ENCODE peak calls at places on chromosomes 2 and 18, in five cellular contexts. H is aorta, Z is astrocyte of the spinal cord, I is small intestine, M is cardiac muscle cell. A is an unnamed sample.

GRCh38 chr2:119702203-119702917 is 23.4 kb downstream of the TMEM177 start:
- DNase-seq in H (no peak), Z (no peak), I (no peak), M (no peak), A (no peak)

GRCh38 chr2:1730047-1730937 is 14.0 kb downstream of the PXDN start:
- DNase-seq in H (peak), Z (peak), I (no peak), M (peak), A (peak)

GRCh38 chr2:125582521-125582920 is 1073.4 kb upstream of the GYPC start:
- DNase-seq in H (no peak), Z (no peak), I (no peak), M (no peak), A (no peak)

GRCh38 chr2:199431748-199432213 is 26.0 kb downstream of the SATB2 start:
- DNase-seq in H (no peak), Z (peak), I (no peak), M (peak), A (peak)

GRCh38 chr2:204686415-204686814 is 141.1 kb downstream of the PARD3B start:
- DNase-seq in H (no peak), Z (no peak), I (no peak), M (no peak), A (no peak)

GRCh38 chr2:63012541-63012940 is 38.1 kb upstream of the OTX1 start:
- DNase-seq in H (no peak), Z (no peak), I (no peak), M (peak), A (peak)

GRCh38 chr2:130251865-130252620 is 53.8 kb upstream of the TUBA3E start:
- DNase-seq in H (peak), Z (no peak), I (no peak), M (no peak), A (no peak)

GRCh38 chr2:10532631-10533101 is 84.5 kb upstream of the ODC1 start:
- DNase-seq in H (no peak), Z (no peak), I (no peak), M (no peak), A (no peak)

GRCh38 chr18:5779922-5780321 is 115.4 kb downstream of the TMEM200C start:
- DNase-seq in H (no peak), Z (no peak), I (no peak), M (no peak), A (no peak)

GRCh38 chr18:48841381-48842258 is 109.1 kb downstream of the SMAD7 start:
- DNase-seq in H (peak), Z (no peak), I (no peak), M (peak), A (peak)

GRCh38 chr2:233435436-233436190 is 81.3 kb downstream of the DGKD start:
- DNase-seq in H (no peak), Z (no peak), I (no peak), M (no peak), A (no peak)

GRCh38 chr2:224222320-224222719 is 179.6 kb downstream of the FAM124B start:
- DNase-seq in H (no peak), Z (peak), I (no peak), M (peak), A (peak)

GRCh38 chr2:40886660-40887059 is 434.8 kb upstream of the SLC8A1 start:
- DNase-seq in H (no peak), Z (no peak), I (no peak), M (no peak), A (no peak)

GRCh38 chr2:46836295-46837111 is 79.1 kb downstream of the MCFD2 start:
- DNase-seq in H (no peak), Z (peak), I (no peak), M (peak), A (peak)

GRCh38 chr18:63686871-63687270 is 15.9 kb upstream of the SERPINB11 start:
- DNase-seq in H (no peak), Z (no peak), I (no peak), M (no peak), A (no peak)

GRCh38 chr2:75241696-75242095 is 42.4 kb upstream of the TACR1 start:
- DNase-seq in H (no peak), Z (peak), I (no peak), M (peak), A (peak)

GRCh38 chr18:49668583-49669290 is 106.9 kb downstream of the LIPG start:
- DNase-seq in H (no peak), Z (peak), I (no peak), M (peak), A (peak)

GRCh38 chr2:72538486-72538885 is 287.3 kb downstream of the EXOC6B start:
- DNase-seq in H (no peak), Z (peak), I (no peak), M (peak), A (no peak)

GRCh38 chr2:176122633-176123482 is at the start of gene HOXD9:
- DNase-seq in H (peak), Z (peak), I (no peak), M (no peak), A (no peak)

GRCh38 chr2:1611886-1612285 is 132.4 kb downstream of the PXDN start:
- DNase-seq in H (no peak), Z (no peak), I (no peak), M (no peak), A (no peak)

GRCh38 chr2:31725444-31725843 is 144.7 kb upstream of the SRD5A2 start:
- DNase-seq in H (no peak), Z (no peak), I (no peak), M (no peak), A (no peak)

GRCh38 chr2:149808556-149808955 is 221.0 kb upstream of the MMADHC start:
- DNase-seq in H (no peak), Z (no peak), I (no peak), M (peak), A (peak)

GRCh38 chr2:50143822-50144575 is 887.9 kb downstream of the NRXN1 start:
- DNase-seq in H (no peak), Z (peak), I (peak), M (peak), A (peak)

GRCh38 chr18:12409466-12409865 is 1.7 kb downstream of the PRELID3A start:
- DNase-seq in H (peak), Z (peak), I (no peak), M (no peak), A (peak)

GRCh38 chr2:128369126-128369555 is 50.5 kb upstream of the HS6ST1 start:
- DNase-seq in H (peak), Z (peak), I (no peak), M (no peak), A (peak)

GRCh38 chr2:126650994-126651393 is 5.0 kb upstream of the GYPC start:
- DNase-seq in H (no peak), Z (no peak), I (no peak), M (no peak), A (no peak)

GRCh38 chr2:143254108-143254507 is 124.9 kb downstream of the ARHGAP15 start:
- DNase-seq in H (no peak), Z (no peak), I (no peak), M (no peak), A (no peak)